ENCODE peak calls at places on chromosomes 7 and 10, in eight cellular contexts. One of them, this sample, is unnamed.

GRCh38 chr10:114548662-114549061 is 109.4 kb downstream of the ABLIM1 start:
- DNase-seq in NCI-H187: no peak
- DNase-seq in body of pancreas: peak; percentile 51
- DNase-seq in NCI-H1105 treated with DMSO at 0.1 percent for 48 hours: no peak
- DNase-seq in NCI-H2081 treated with DMSO at 0.1 percent for 48 hours: no peak
- DNase-seq in stimulated activated CD4-positive, alpha-beta T cell treated with anti-CD3 and anti-CD28 coated beads, Interleukin-12 subunit alpha, Interleukin-12 subunit beta, amount 100 ng/mL, for 4 hours: no peak
- DNase-seq in kidney epithelial cell: no peak
- DNase-seq in KBM-7: no peak
- DNase-seq in this sample: no peak

GRCh38 chr7:46784746-46785145 is 797.2 kb downstream of the TNS3 start:
- DNase-seq in stimulated activated CD4-positive, alpha-beta T cell treated with anti-CD3 and anti-CD28 coated beads, Interleukin-12 subunit alpha, Interleukin-12 subunit beta, amount 100 ng/mL, for 4 hours: no peak
- DNase-seq in NCI-H1105 treated with DMSO at 0.1 percent for 48 hours: no peak
- DNase-seq in KBM-7: no peak
- DNase-seq in body of pancreas: no peak
- DNase-seq in NCI-H2081 treated with DMSO at 0.1 percent for 48 hours: no peak
- DNase-seq in NCI-H187: no peak
- DNase-seq in kidney epithelial cell: peak; percentile 90
- DNase-seq in this sample: no peak

GRCh38 chr10:17005621-17006566 is 123.7 kb downstream of the CUBN start:
- DNase-seq in kidney epithelial cell: no peak
- DNase-seq in NCI-H1105 treated with DMSO at 0.1 percent for 48 hours: no peak
- DNase-seq in body of pancreas: no peak
- DNase-seq in NCI-H187: no peak
- DNase-seq in KBM-7: no peak
- DNase-seq in stimulated activated CD4-positive, alpha-beta T cell treated with anti-CD3 and anti-CD28 coated beads, Interleukin-12 subunit alpha, Interleukin-12 subunit beta, amount 100 ng/mL, for 4 hours: no peak
- DNase-seq in NCI-H2081 treated with DMSO at 0.1 percent for 48 hours: no peak
- DNase-seq in this sample: no peak

GRCh38 chr7:47255441-47255840 is 326.5 kb downstream of the TNS3 start:
- DNase-seq in kidney epithelial cell: no peak
- DNase-seq in KBM-7: no peak
- DNase-seq in NCI-H187: no peak
- DNase-seq in body of pancreas: no peak
- DNase-seq in NCI-H2081 treated with DMSO at 0.1 percent for 48 hours: no peak
- DNase-seq in stimulated activated CD4-positive, alpha-beta T cell treated with anti-CD3 and anti-CD28 coated beads, Interleukin-12 subunit alpha, Interleukin-12 subunit beta, amount 100 ng/mL, for 4 hours: no peak
- DNase-seq in NCI-H1105 treated with DMSO at 0.1 percent for 48 hours: no peak
- DNase-seq in this sample: no peak

GRCh38 chr10:63542835-63543575 is 21.8 kb downstream of the REEP3 start:
- DNase-seq in NCI-H187: no peak
- DNase-seq in body of pancreas: no peak
- DNase-seq in NCI-H2081 treated with DMSO at 0.1 percent for 48 hours: no peak
- DNase-seq in kidney epithelial cell: no peak
- DNase-seq in stimulated activated CD4-positive, alpha-beta T cell treated with anti-CD3 and anti-CD28 coated beads, Interleukin-12 subunit alpha, Interleukin-12 subunit beta, amount 100 ng/mL, for 4 hours: no peak
- DNase-seq in NCI-H1105 treated with DMSO at 0.1 percent for 48 hours: no peak
- DNase-seq in KBM-7: no peak
- DNase-seq in this sample: no peak

GRCh38 chr10:13865758-13866491 is 279.2 kb downstream of the PRPF18 start:
- DNase-seq in NCI-H2081 treated with DMSO at 0.1 percent for 48 hours: no peak
- DNase-seq in stimulated activated CD4-positive, alpha-beta T cell treated with anti-CD3 and anti-CD28 coated beads, Interleukin-12 subunit alpha, Interleukin-12 subunit beta, amount 100 ng/mL, for 4 hours: no peak
- DNase-seq in KBM-7: no peak
- DNase-seq in kidney epithelial cell: peak; percentile 65
- DNase-seq in body of pancreas: no peak
- DNase-seq in NCI-H187: no peak
- DNase-seq in NCI-H1105 treated with DMSO at 0.1 percent for 48 hours: no peak
- DNase-seq in this sample: no peak

GRCh38 chr7:148709019-148709418 is 10.3 kb downstream of the CUL1 start:
- DNase-seq in KBM-7: no peak
- DNase-seq in stimulated activated CD4-positive, alpha-beta T cell treated with anti-CD3 and anti-CD28 coated beads, Interleukin-12 subunit alpha, Interleukin-12 subunit beta, amount 100 ng/mL, for 4 hours: no peak
- DNase-seq in kidney epithelial cell: no peak
- DNase-seq in NCI-H1105 treated with DMSO at 0.1 percent for 48 hours: no peak
- DNase-seq in NCI-H187: no peak
- DNase-seq in body of pancreas: no peak
- DNase-seq in NCI-H2081 treated with DMSO at 0.1 percent for 48 hours: no peak
- DNase-seq in this sample: no peak

GRCh38 chr7:73621168-73622063 is 2.9 kb downstream of the MLXIPL start:
- DNase-seq in KBM-7: no peak
- DNase-seq in NCI-H2081 treated with DMSO at 0.1 percent for 48 hours: no peak
- DNase-seq in NCI-H1105 treated with DMSO at 0.1 percent for 48 hours: no peak
- DNase-seq in stimulated activated CD4-positive, alpha-beta T cell treated with anti-CD3 and anti-CD28 coated beads, Interleukin-12 subunit alpha, Interleukin-12 subunit beta, amount 100 ng/mL, for 4 hours: no peak
- DNase-seq in kidney epithelial cell: no peak
- DNase-seq in NCI-H187: no peak
- DNase-seq in body of pancreas: no peak
- DNase-seq in this sample: no peak

GRCh38 chr10:29713450-29713849 is 78.7 kb upstream of the SVIL start:
- DNase-seq in kidney epithelial cell: no peak
- DNase-seq in NCI-H1105 treated with DMSO at 0.1 percent for 48 hours: no peak
- DNase-seq in NCI-H2081 treated with DMSO at 0.1 percent for 48 hours: no peak
- DNase-seq in stimulated activated CD4-positive, alpha-beta T cell treated with anti-CD3 and anti-CD28 coated beads, Interleukin-12 subunit alpha, Interleukin-12 subunit beta, amount 100 ng/mL, for 4 hours: no peak
- DNase-seq in KBM-7: no peak
- DNase-seq in body of pancreas: no peak
- DNase-seq in NCI-H187: no peak
- DNase-seq in this sample: no peak

GRCh38 chr10:92124524-92125168 is 166.2 kb downstream of the CPEB3 start:
- DNase-seq in body of pancreas: peak; percentile 51
- DNase-seq in NCI-H2081 treated with DMSO at 0.1 percent for 48 hours: no peak
- DNase-seq in KBM-7: no peak
- DNase-seq in NCI-H1105 treated with DMSO at 0.1 percent for 48 hours: no peak
- DNase-seq in kidney epithelial cell: peak; percentile 65
- DNase-seq in NCI-H187: no peak
- DNase-seq in stimulated activated CD4-positive, alpha-beta T cell treated with anti-CD3 and anti-CD28 coated beads, Interleukin-12 subunit alpha, Interleukin-12 subunit beta, amount 100 ng/mL, for 4 hours: no peak
- DNase-seq in this sample: no peak

GRCh38 chr10:12214763-12215218 is 18.8 kb downstream of the CDC123 start:
- DNase-seq in stimulated activated CD4-positive, alpha-beta T cell treated with anti-CD3 and anti-CD28 coated beads, Interleukin-12 subunit alpha, Interleukin-12 subunit beta, amount 100 ng/mL, for 4 hours: no peak
- DNase-seq in NCI-H187: no peak
- DNase-seq in KBM-7: peak; percentile 65
- DNase-seq in NCI-H2081 treated with DMSO at 0.1 percent for 48 hours: no peak
- DNase-seq in NCI-H1105 treated with DMSO at 0.1 percent for 48 hours: peak; percentile 1
- DNase-seq in kidney epithelial cell: no peak
- DNase-seq in body of pancreas: peak; percentile 39
- DNase-seq in this sample: no peak

GRCh38 chr7:92810242-92810611 is 26.1 kb downstream of the CDK6 start:
- DNase-seq in KBM-7: peak; percentile 32
- DNase-seq in NCI-H187: no peak
- DNase-seq in body of pancreas: no peak
- DNase-seq in NCI-H1105 treated with DMSO at 0.1 percent for 48 hours: no peak
- DNase-seq in stimulated activated CD4-positive, alpha-beta T cell treated with anti-CD3 and anti-CD28 coated beads, Interleukin-12 subunit alpha, Interleukin-12 subunit beta, amount 100 ng/mL, for 4 hours: no peak
- DNase-seq in NCI-H2081 treated with DMSO at 0.1 percent for 48 hours: no peak
- DNase-seq in kidney epithelial cell: no peak
- DNase-seq in this sample: no peak

GRCh38 chr10:125521721-125522680 is 161.0 kb downstream of the TEX36 start:
- DNase-seq in body of pancreas: no peak
- DNase-seq in NCI-H187: no peak
- DNase-seq in stimulated activated CD4-positive, alpha-beta T cell treated with anti-CD3 and anti-CD28 coated beads, Interleukin-12 subunit alpha, Interleukin-12 subunit beta, amount 100 ng/mL, for 4 hours: no peak
- DNase-seq in NCI-H2081 treated with DMSO at 0.1 percent for 48 hours: no peak
- DNase-seq in kidney epithelial cell: no peak
- DNase-seq in NCI-H1105 treated with DMSO at 0.1 percent for 48 hours: no peak
- DNase-seq in KBM-7: peak; percentile 81
- DNase-seq in this sample: no peak

GRCh38 chr7:41872951-41873350 is 170.1 kb upstream of the INHBA start:
- DNase-seq in kidney epithelial cell: no peak
- DNase-seq in KBM-7: no peak
- DNase-seq in body of pancreas: no peak
- DNase-seq in NCI-H1105 treated with DMSO at 0.1 percent for 48 hours: no peak
- DNase-seq in stimulated activated CD4-positive, alpha-beta T cell treated with anti-CD3 and anti-CD28 coated beads, Interleukin-12 subunit alpha, Interleukin-12 subunit beta, amount 100 ng/mL, for 4 hours: no peak
- DNase-seq in NCI-H187: no peak
- DNase-seq in NCI-H2081 treated with DMSO at 0.1 percent for 48 hours: no peak
- DNase-seq in this sample: no peak

GRCh38 chr10:83373659-83374058 is 765.6 kb upstream of the GHITM start:
- DNase-seq in KBM-7: peak; percentile 66
- DNase-seq in stimulated activated CD4-positive, alpha-beta T cell treated with anti-CD3 and anti-CD28 coated beads, Interleukin-12 subunit alpha, Interleukin-12 subunit beta, amount 100 ng/mL, for 4 hours: no peak
- DNase-seq in NCI-H187: no peak
- DNase-seq in body of pancreas: no peak
- DNase-seq in kidney epithelial cell: no peak
- DNase-seq in NCI-H2081 treated with DMSO at 0.1 percent for 48 hours: no peak
- DNase-seq in NCI-H1105 treated with DMSO at 0.1 percent for 48 hours: no peak
- DNase-seq in this sample: no peak